ENCODE peak calls at places on chromosomes 11 and 22, in nine cellular contexts. N is Peyer's patch; I is CD4-positive, CD25-positive, alpha-beta regulatory T cell; J is tibial artery; T is kidney; R is stomach; B is ovary; Q is OCI-LY7; S is A549. D is an unnamed sample. For H3K9me3, the result is how much of the 10 kb centered on the place peaks cover.

GRCh38 chr11:79052539-79052938 is 388.3 kb downstream of the TENM4 start:
- DNase-seq in N (no peak), I (no peak), J (no peak), T (no peak), R (no peak), B (no peak), Q (no peak), S (no peak), D (no peak)

GRCh38 chr22:27791494-27792241 is 9.9 kb downstream of the MN1 start:
- DNase-seq in N (no peak), I (no peak), J (no peak), T (no peak), R (no peak), B (no peak), Q (no peak), S (no peak), D (no peak)

GRCh38 chr11:111044751-111045407 is 200.6 kb upstream of the POU2AF2 start:
- DNase-seq in N (no peak), I (no peak), J (no peak), T (no peak), R (no peak), B (no peak), Q (no peak), S (no peak), D (no peak)

GRCh38 chr11:65814131-65814959 is 19.4 kb upstream of the SNX32 start:
- DNase-seq in N (no peak), I (no peak), J (peak), T (peak), R (peak), B (no peak), Q (no peak), S (no peak), D (no peak)

GRCh38 chr22:19957445-19957844 is 15.8 kb upstream of the TXNRD2 start:
- DNase-seq in N (no peak), I (no peak), J (no peak), T (peak), R (no peak), B (no peak), Q (no peak), S (no peak), D (no peak)

GRCh38 chr11:63564056-63564784 is 1.0 kb upstream of the PLAAT2 start:
- DNase-seq in N (no peak), I (no peak), J (no peak), T (peak), R (peak), B (no peak), Q (no peak), S (no peak), D (no peak)

GRCh38 chr22:44403930-44404329 is 91.2 kb upstream of the SHISAL1 start:
- DNase-seq in N (no peak), I (no peak), J (peak), T (peak), R (no peak), B (no peak), Q (no peak), S (no peak), D (no peak)

GRCh38 chr11:121253951-121254350 is 38.6 kb upstream of the SC5D start:
- DNase-seq in N (no peak), I (no peak), J (no peak), T (no peak), R (no peak), B (no peak), Q (no peak), S (no peak), D (no peak)

GRCh38 chr22:32323513-32324164 is 34.0 kb upstream of the RFPL3 start:
- DNase-seq in N (no peak), I (no peak), J (peak), T (peak), R (peak), B (no peak), Q (no peak), S (no peak), D (no peak)

GRCh38 chr11:47917643-47918369 is 62.6 kb upstream of the PTPRJ start:
- DNase-seq in N (peak), I (no peak), J (peak), T (peak), R (peak), B (peak), Q (peak), S (peak), D (no peak)

GRCh38 chr11:72683782-72684200 is 9.6 kb upstream of the PDE2A start:
- DNase-seq in N (peak), I (peak), J (peak), T (peak), R (peak), B (peak), Q (peak), S (peak), D (peak)

GRCh38 chr22:47207387-47207786 is 444.9 kb downstream of the TBC1D22A start:
- DNase-seq in N (peak), I (no peak), J (peak), T (peak), R (peak), B (no peak), Q (no peak), S (no peak), D (no peak)

GRCh38 chr22:47205081-47205491 is 442.6 kb downstream of the TBC1D22A start:
- DNase-seq in N (no peak), I (no peak), J (peak), T (peak), R (peak), B (no peak), Q (no peak), S (no peak), D (no peak)

GRCh38 chr22:47206819-47207218 is 444.4 kb downstream of the TBC1D22A start:
- DNase-seq in N (peak), I (no peak), J (peak), T (peak), R (peak), B (no peak), Q (no peak), S (no peak), D (no peak)

GRCh38 chr22:47205562-47205961 is 443.1 kb downstream of the TBC1D22A start:
- DNase-seq in N (no peak), I (no peak), J (no peak), T (peak), R (peak), B (no peak), Q (no peak), S (no peak), D (no peak)

GRCh38 chr22:47206185-47206584 is 443.7 kb downstream of the TBC1D22A start:
- DNase-seq in N (no peak), I (no peak), J (no peak), T (no peak), R (no peak), B (no peak), Q (no peak), S (no peak), D (no peak)
- H3K9me3 ChIP-seq in N (under half), I (under half), J (under half), T (under half), R (under half), B (under half), Q (under half), S (under half), D (under half)

GRCh38 chr11:95349345-95349942 is 118.4 kb upstream of the SESN3 start:
- DNase-seq in N (no peak), I (no peak), J (no peak), T (no peak), R (no peak), B (no peak), Q (no peak), S (no peak), D (no peak)
- H3K9me3 ChIP-seq in N (under half), I (under half), J (under half), T (under half), R (under half), B (under half), Q (under half), S (under half), D (under half)

GRCh38 chr11:130340671-130341319 is 26.1 kb upstream of the ZBTB44 start:
- DNase-seq in N (no peak), I (no peak), J (no peak), T (no peak), R (no peak), B (no peak), Q (no peak), S (no peak), D (no peak)
- H3K9me3 ChIP-seq in N (under half), I (under half), J (under half), T (under half), R (under half), B (under half), Q (under half), S (under half), D (under half)

DNA sequence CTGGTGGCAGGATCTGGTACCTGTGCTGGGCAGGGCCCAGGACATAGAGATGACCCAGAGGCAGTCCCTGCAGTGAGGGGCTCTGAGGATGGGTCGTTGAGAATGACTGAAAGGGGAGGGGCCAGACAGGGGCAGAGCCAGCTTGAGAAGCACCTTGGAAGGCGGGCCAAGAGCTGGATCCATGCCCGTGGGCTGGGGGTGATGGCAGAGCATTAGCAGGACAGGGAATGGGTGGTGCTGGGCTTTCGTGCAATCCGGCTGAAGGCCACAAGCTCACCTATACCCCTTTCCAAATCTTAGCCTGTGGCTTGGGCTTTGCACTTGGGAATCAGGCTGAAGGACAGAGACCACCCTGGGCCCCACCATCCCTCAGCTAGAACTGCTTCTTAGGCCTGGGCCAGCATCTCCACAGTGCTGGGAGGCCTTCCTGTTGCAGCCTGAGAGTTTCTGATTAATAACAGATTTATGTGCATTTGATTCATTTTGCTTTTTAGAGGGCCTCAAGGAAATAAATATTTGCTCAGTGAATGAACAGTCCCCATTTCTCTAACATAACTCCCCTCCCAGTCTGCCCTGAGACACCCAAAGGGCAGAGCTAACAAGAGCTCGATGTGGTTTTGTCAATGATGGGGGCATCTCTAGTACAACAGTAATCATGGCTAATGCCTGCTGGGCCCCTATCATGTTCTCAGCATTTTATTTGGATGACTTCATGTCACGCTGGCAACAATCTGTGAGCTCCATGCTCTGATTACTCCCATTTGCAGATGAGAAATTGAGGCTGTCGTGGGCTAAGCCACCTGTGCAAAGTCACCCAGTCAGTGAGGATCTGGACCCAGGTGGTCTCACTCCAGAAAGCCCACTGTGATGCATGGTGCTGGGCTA is 39.3 kb downstream of the RIBC2 start:
- DNase-seq in N (no peak), I (no peak), J (no peak), T (no peak), R (no peak), B (no peak), Q (no peak), S (no peak), D (no peak)
- H3K9me3 ChIP-seq in N (under half), I (under half), J (under half), T (under half), R (under half), B (under half), Q (under half), S (under half), D (under half)